ENCODE peak calls at places on chromosome 15, in seven cellular contexts. Y is uterus, P is HCT116, I is heart right ventricle, L is cardiac muscle cell, M is body of pancreas, K is A549. S is an unnamed sample. For H3K4me1, the result is how much of the 10 kb centered on the place peaks cover.

GRCh38 chr15:89115547-89115946 is 27.3 kb downstream of the ABHD2 start:
- DNase-seq in Y (no peak), P (no peak), I (no peak), L (no peak), M (peak), K (no peak), S (no peak)

GRCh38 chr15:49223536-49224274 is 53.7 kb downstream of the GALK2 start:
- DNase-seq in Y (no peak), P (no peak), I (no peak), L (peak), M (no peak), K (no peak), S (no peak)

GRCh38 chr15:79853492-79854328 is 43.1 kb downstream of the MTHFS start:
- DNase-seq in Y (peak), P (peak), I (peak), L (peak), M (peak), K (peak), S (peak)

GRCh38 chr15:89662893-89663673 is 7.8 kb upstream of the KIF7 start:
- DNase-seq in Y (peak), P (no peak), I (peak), L (peak), M (peak), K (no peak), S (no peak)

GRCh38 chr15:69679623-69680228 is 227.1 kb downstream of the RPLP1 start:
- DNase-seq in Y (no peak), P (no peak), I (no peak), L (no peak), M (no peak), K (no peak), S (no peak)

GRCh38 chr15:36590838-36591237 is 11.4 kb downstream of the CDIN1 start:
- DNase-seq in Y (no peak), P (no peak), I (no peak), L (peak), M (no peak), K (no peak), S (no peak)

GRCh38 chr15:33048255-33048654 is 146.3 kb downstream of the FMN1 start:
- DNase-seq in Y (no peak), P (peak), I (no peak), L (no peak), M (no peak), K (no peak), S (no peak)

GRCh38 chr15:85282504-85283115 is 97.8 kb upstream of the AKAP13 start:
- DNase-seq in Y (no peak), P (no peak), I (no peak), L (peak), M (peak), K (no peak), S (no peak)

GRCh38 chr15:48266029-48266428 is 59.9 kb downstream of the SLC12A1 start:
- DNase-seq in Y (no peak), P (no peak), I (no peak), L (no peak), M (no peak), K (no peak), S (no peak)

GRCh38 chr15:83283813-83284562 is 476 bp downstream of the BNC1 start:
- DNase-seq in Y (no peak), P (no peak), I (no peak), L (peak), M (no peak), K (no peak), S (peak)

GRCh38 chr15:98518823-98519561 is 129.3 kb upstream of the IGF1R start:
- DNase-seq in Y (peak), P (peak), I (peak), L (peak), M (peak), K (peak), S (no peak)

GRCh38 chr15:48096813-48097212 is 24.0 kb upstream of the SLC24A5 start:
- DNase-seq in Y (no peak), P (no peak), I (no peak), L (peak), M (no peak), K (no peak), S (no peak)

GRCh38 chr15:58535894-58536293 is 104.1 kb downstream of the LIPC start:
- DNase-seq in Y (no peak), P (no peak), I (no peak), L (no peak), M (no peak), K (no peak), S (no peak)

GRCh38 chr15:27686971-27687370 is 412.1 kb downstream of the OCA2 start:
- DNase-seq in Y (no peak), P (no peak), I (no peak), L (no peak), M (no peak), K (no peak), S (no peak)
- H3K4me1 ChIP-seq in Y (under half), P (under half), I (under half), L (under half), M (under half), K (under half), S (under half)

GRCh38 chr15:92810418-92811138 is 89.5 kb upstream of the CHD2 start:
- DNase-seq in Y (peak), P (no peak), I (peak), L (peak), M (peak), K (no peak), S (no peak)
- H3K4me3 ChIP-seq in Y (peak), P (no peak), I (peak), L (peak), M (no peak), K (peak), S (no peak)

GRCh38 chr15:101439920-101440319 is 49.6 kb downstream of the PCSK6 start:
- DNase-seq in Y (no peak), P (no peak), I (no peak), L (peak), M (no peak), K (no peak), S (no peak)

GRCh38 chr15:101438482-101439284 is 50.8 kb downstream of the PCSK6 start:
- DNase-seq in Y (no peak), P (no peak), I (no peak), L (no peak), M (no peak), K (no peak), S (no peak)

GRCh38 chr15:101440846-101441590 is 48.5 kb downstream of the PCSK6 start:
- DNase-seq in Y (no peak), P (no peak), I (no peak), L (no peak), M (no peak), K (no peak), S (no peak)

GRCh38 chr15:101437618-101438481 is 51.7 kb downstream of the PCSK6 start:
- DNase-seq in Y (no peak), P (no peak), I (no peak), L (no peak), M (no peak), K (no peak), S (no peak)

GRCh38 chr15:101439285-101439919 is 50.1 kb downstream of the PCSK6 start:
- DNase-seq in Y (no peak), P (no peak), I (no peak), L (peak), M (no peak), K (no peak), S (no peak)
- H3K27ac ChIP-seq in Y (peak), P (no peak), I (peak), L (no peak), M (no peak), K (peak), S (no peak)

DNA sequence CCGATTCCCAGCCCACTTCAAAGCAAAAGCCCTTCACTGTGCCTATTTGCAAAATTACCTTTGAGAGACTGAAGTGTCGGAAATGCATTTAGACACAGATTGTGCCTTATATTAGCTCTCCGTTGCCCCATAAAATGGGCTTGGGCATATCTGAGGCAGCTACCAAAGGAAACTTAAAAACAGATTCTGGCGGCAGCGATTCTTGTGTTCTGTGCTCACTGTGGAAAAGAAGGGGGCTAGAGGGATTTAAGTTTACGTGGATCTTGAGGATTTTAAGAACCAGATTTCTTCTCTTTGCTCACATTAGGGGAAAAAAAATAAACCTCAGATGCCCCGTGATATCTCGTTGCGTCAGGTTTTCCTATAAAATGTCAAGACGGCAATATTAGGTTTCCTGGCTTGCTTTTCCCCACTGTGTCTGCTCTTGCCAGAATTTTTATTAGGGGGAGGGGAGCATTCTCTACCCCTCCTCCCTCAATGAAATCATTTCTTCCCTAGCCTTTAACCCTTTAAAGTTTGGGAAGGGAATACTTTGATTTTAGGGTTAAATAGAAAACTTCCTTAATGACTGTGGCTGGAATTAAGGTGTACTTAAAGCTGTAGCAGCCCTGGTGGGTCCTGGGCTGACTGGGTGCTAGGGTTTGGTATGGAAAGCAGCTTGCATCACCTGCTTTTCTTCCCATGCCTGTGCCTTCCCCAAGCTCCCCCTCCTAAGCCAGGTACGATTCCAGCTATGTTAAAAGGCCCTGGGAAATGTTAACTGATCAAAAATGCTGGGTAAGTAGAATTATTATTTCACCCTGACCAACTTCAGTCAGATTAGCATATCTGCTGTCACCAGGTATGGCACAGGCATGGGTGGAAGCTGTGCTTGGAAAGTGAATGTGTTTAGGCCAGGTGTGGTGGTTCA is 73.8 kb downstream of the SMAD3 start:
- DNase-seq in Y (no peak), P (no peak), I (no peak), L (peak), M (peak), K (no peak), S (no peak)
- H3K4me1 ChIP-seq in Y (under half), P (under half), I (half or more), L (half or more), M (half or more), K (half or more), S (half or more)

GRCh38 chr15:99925661-99926461 is 192.6 kb upstream of the LYSMD4 start:
- DNase-seq in Y (peak), P (peak), I (peak), L (peak), M (peak), K (peak), S (peak)
- H3K4me3 ChIP-seq in Y (peak), P (peak), I (peak), L (peak), M (no peak), K (peak), S (no peak)

S was measured in left lung.